ENCODE peak calls at places on chromosomes 2 and 18, in eight cellular contexts. A, S, Y, Z, K, L, N and P are unnamed samples.

GRCh38 chr2:119255760-119256573 is 32.3 kb downstream of the STEAP3 start:
- DNase-seq in S (no peak), A (no peak), K (peak), Y (no peak), L (peak), Z (peak), N (peak), P (peak)

GRCh38 chr2:214607051-214607450 is 196.2 kb downstream of the VWC2L start:
- DNase-seq in Z (no peak), S (no peak), N (no peak), K (no peak), L (no peak), A (no peak), Y (no peak), P (no peak)

GRCh38 chr18:39611381-39612090 is 2045.9 kb upstream of the CELF4 start:
- DNase-seq in A (no peak), Y (no peak), Z (no peak), N (no peak), K (no peak), S (no peak), L (no peak), P (no peak)

GRCh38 chr2:136207030-136207623 is 89.2 kb upstream of the CXCR4 start:
- DNase-seq in Z (no peak), A (peak), K (no peak), N (no peak), L (no peak), S (no peak), Y (peak), P (no peak)

GRCh38 chr2:72185166-72185565 is 37.5 kb upstream of the CYP26B1 start:
- DNase-seq in S (no peak), Y (no peak), A (no peak), Z (no peak), N (no peak), L (no peak), K (peak), P (no peak)

GRCh38 chr18:46334200-46334553 is 230.0 kb downstream of the HAUS1 start:
- DNase-seq in S (no peak), Z (no peak), L (no peak), Y (no peak), K (no peak), A (no peak), N (no peak), P (no peak)

GRCh38 chr2:227004482-227004881 is 159.5 kb downstream of the COL4A4 start:
- DNase-seq in Y (no peak), K (no peak), A (no peak), S (no peak), N (no peak), Z (no peak), L (no peak), P (no peak)

GRCh38 chr2:202377308-202377736 is 1.2 kb downstream of the BMPR2 start:
- DNase-seq in Z (no peak), N (peak), A (peak), S (no peak), K (peak), L (peak), Y (no peak), P (no peak)

GRCh38 chr2:30631051-30631671 is 176.1 kb downstream of the CAPN13 start:
- DNase-seq in L (no peak), A (no peak), Y (peak), S (no peak), N (no peak), K (no peak), Z (no peak), P (no peak)

GRCh38 chr2:195343942-195344530 is 313.0 kb upstream of the SLC39A10 start:
- DNase-seq in Z (no peak), N (peak), K (no peak), L (peak), Y (no peak), S (no peak), A (no peak), P (no peak)

GRCh38 chr2:114642988-114643553 is 200.6 kb downstream of the DPP10 start:
- DNase-seq in A (no peak), S (no peak), L (no peak), N (no peak), K (no peak), Y (no peak), Z (no peak), P (no peak)

GRCh38 chr18:78902795-78903435 is 76.7 kb upstream of the SALL3 start:
- DNase-seq in K (no peak), N (no peak), Y (no peak), A (no peak), Z (no peak), S (no peak), L (no peak), P (no peak)

GRCh38 chr2:62660582-62661262 is 44.8 kb upstream of the EHBP1 start:
- DNase-seq in Z (no peak), K (peak), Y (no peak), S (no peak), N (peak), L (peak), A (no peak), P (no peak)

GRCh38 chr2:149399934-149400615 is 69.7 kb downstream of the LYPD6 start:
- DNase-seq in L (no peak), K (no peak), S (no peak), Z (no peak), Y (no peak), N (no peak), A (no peak), P (no peak)

GRCh38 chr2:121479882-121480522 is 50.7 kb upstream of the RNU4ATAC start:
- DNase-seq in N (no peak), Y (no peak), Z (no peak), K (peak), S (no peak), A (no peak), L (no peak), P (no peak)

GRCh38 chr18:54950221-54950620 is 9.0 kb downstream of the CCDC68 start:
- DNase-seq in L (peak), Z (no peak), Y (no peak), N (no peak), A (no peak), K (peak), S (no peak), P (no peak)
- TF ChIP-seq CTCF in L (peak), Z (no peak), Y (no peak), N (no peak), A (no peak), K (peak), S (no peak), P (no peak)

GRCh38 chr2:127701651-127702394 is 526 bp downstream of the SFT2D3 start:
- DNase-seq in K (peak), L (peak), S (no peak), A (peak), Y (peak), N (peak), Z (peak), P (peak)
- TF ChIP-seq CTCF in K (no peak), L (no peak), S (peak), A (peak), Y (peak), N (peak), Z (no peak), P (no peak)

GRCh38 chr2:234307322-234307961 is 189.4 kb downstream of the ARL4C start:
- DNase-seq in Y (no peak), N (no peak), A (no peak), S (no peak), Z (no peak), L (no peak), K (no peak), P (no peak)

GRCh38 chr2:234309431-234309830 is 187.4 kb downstream of the ARL4C start:
- DNase-seq in Z (no peak), N (no peak), K (no peak), A (no peak), Y (no peak), S (no peak), L (no peak), P (no peak)

GRCh38 chr2:234308814-234309195 is 188.1 kb downstream of the ARL4C start:
- DNase-seq in L (peak), S (no peak), Z (no peak), A (no peak), N (no peak), K (no peak), Y (peak), P (no peak)

GRCh38 chr2:234306426-234307173 is 190.3 kb downstream of the ARL4C start:
- DNase-seq in Z (no peak), Y (no peak), A (no peak), L (no peak), N (no peak), K (peak), S (no peak), P (no peak)

DNA sequence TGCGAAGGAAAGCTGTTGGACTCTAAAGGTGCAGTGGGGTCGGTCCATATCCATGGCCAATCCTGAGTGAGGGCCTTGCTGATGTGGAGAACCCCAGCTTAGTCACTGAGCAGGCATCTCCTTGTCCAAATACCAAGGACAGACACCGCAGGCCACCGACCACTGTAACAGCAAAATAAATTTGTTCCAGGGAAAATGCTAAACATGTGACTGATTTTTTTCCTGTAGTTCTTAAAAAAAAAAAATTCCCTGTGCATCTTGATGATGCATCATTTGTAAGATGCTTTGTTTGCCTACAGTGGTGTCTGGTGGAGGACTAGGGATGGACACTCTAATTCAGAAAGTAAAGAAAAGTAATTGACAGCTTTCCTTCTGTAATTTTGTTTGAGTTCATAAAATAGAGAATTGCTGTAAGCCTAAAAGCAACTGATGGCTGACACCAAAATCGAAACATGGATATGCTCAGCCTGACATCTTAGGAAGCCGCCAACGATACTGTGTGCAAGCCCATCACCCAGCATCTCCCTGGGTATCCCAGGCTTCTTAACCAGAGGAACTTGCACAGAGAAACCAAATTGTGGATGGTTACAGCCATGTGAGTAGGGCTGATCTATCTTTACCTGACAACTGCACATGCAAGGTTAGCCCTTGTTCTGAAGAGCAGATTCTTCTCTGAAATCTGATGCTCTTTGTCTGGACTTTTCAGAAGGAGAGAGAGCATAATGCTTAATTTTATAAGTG is 188.6 kb downstream of the ARL4C start:
- DNase-seq in S (no peak), A (no peak), N (no peak), Y (no peak), K (no peak), Z (no peak), L (peak), P (no peak)
- TF ChIP-seq CTCF in S (no peak), A (no peak), N (peak), Y (no peak), K (no peak), Z (no peak), L (peak), P (no peak)

DNA sequence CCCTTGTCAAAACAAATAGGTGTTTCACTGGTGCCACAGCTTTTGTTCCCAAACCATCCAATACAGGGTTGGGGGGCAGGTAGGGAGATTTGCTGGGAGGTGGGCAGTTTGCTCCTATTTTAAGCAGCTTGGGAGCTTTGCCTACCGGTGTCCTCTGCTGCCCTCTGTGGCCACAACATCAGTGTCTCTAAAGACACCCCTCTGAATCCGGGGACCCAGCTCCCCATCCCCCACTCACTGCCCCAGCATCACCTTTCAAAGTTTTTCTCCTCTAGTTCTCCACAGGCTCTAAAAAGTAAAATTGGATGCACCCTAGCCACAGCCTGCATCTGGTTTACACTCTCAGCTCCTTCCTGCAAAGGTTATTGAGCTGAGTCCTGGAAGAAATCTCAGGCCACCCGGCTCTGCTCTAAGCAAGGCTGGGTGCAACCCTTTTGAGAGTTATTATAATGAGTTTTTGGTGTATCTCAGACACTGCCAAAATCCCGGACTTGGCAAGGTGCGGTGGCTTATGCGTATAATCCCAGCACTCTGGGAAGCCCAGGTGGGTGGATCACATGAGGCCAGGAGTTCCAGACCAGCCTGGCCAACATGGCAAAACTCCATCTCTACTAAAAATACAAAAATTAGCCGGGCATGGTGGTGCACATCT is 2.9 kb upstream of the EPAS1 start:
- DNase-seq in K (peak), A (no peak), L (peak), N (no peak), Y (no peak), Z (no peak), S (no peak), P (no peak)
- TF ChIP-seq CTCF in K (peak), A (peak), L (peak), N (peak), Y (peak), Z (peak), S (no peak), P (peak)

GRCh38 chr2:141517180-141517851 is 613.5 kb downstream of the LRP1B start:
- DNase-seq in Z (no peak), L (no peak), N (no peak), S (no peak), K (no peak), A (no peak), Y (no peak), P (no peak)

GRCh38 chr2:141517852-141518421 is 612.9 kb downstream of the LRP1B start:
- DNase-seq in Z (no peak), Y (no peak), S (no peak), K (no peak), N (no peak), A (no peak), L (peak), P (no peak)

GRCh38 chr2:141515931-141516330 is 614.9 kb downstream of the LRP1B start:
- DNase-seq in Z (no peak), A (no peak), K (no peak), S (no peak), Y (no peak), N (no peak), L (no peak), P (no peak)

GRCh38 chr2:141508806-141509595 is 621.8 kb downstream of the LRP1B start:
- DNase-seq in L (peak), S (no peak), Y (no peak), N (no peak), K (no peak), Z (no peak), A (no peak), P (no peak)

DNA sequence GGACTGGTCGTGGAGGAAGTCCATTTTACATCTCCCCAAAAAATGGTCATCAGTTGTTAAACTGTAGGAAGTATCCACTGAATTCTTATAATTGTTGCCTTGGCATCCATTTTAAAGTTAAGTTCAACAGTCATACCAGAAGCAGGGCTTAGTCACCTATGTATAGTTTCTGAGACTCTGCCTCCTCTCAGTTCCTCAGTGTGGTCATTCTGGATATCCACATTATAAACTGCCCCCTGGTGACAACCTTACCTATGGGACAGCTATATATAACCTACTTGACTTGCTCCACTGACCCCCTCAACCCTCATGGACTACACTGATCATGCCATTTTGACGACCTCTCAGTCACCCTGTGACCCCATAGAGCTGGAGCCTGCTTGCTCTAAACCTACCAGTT is 617.0 kb downstream of the LRP1B start:
- DNase-seq in S (no peak), A (no peak), L (no peak), Y (peak), Z (no peak), N (no peak), K (no peak), P (no peak)
- TF ChIP-seq CTCF in S (no peak), A (no peak), L (no peak), Y (no peak), Z (no peak), N (no peak), K (no peak), P (no peak)

GRCh38 chr2:98634406-98635092 is 26.2 kb downstream of the UNC50 start:
- DNase-seq in K (peak), L (peak), S (no peak), Y (no peak), N (no peak), Z (no peak), A (no peak), P (no peak)
- TF ChIP-seq CTCF in K (no peak), L (peak), S (no peak), Y (peak), N (peak), Z (peak), A (no peak), P (peak)